ENCODE peak calls at places on chromosomes 3 and 15, in seven cellular contexts. One of them, this sample, is unnamed.

GRCh38 chr3:134658555-134658954 is 7.7 kb upstream of the KY start:
- DNase-seq in ureter: no peak
- DNase-seq in stimulated activated CD8-positive, alpha-beta memory T cell treated with anti-CD3 and anti-CD28 coated beads, Interleukin-15, amount 100 ng/mL, for 4 hours: no peak
- DNase-seq in hippocampal formation: no peak
- DNase-seq in stimulated activated CD4-positive, alpha-beta T cell treated with anti-CD3 and anti-CD28 coated beads, Interleukin-2, amount 100 ng/mL, for 4 hours: no peak
- DNase-seq in DMS79: no peak
- DNase-seq in fibroblast of pulmonary artery: no peak
- DNase-seq in this sample: no peak

GRCh38 chr3:10466186-10466585 is 39.2 kb downstream of the ATP2B2 start:
- DNase-seq in ureter: no peak
- DNase-seq in stimulated activated CD8-positive, alpha-beta memory T cell treated with anti-CD3 and anti-CD28 coated beads, Interleukin-15, amount 100 ng/mL, for 4 hours: no peak
- DNase-seq in hippocampal formation: no peak
- DNase-seq in stimulated activated CD4-positive, alpha-beta T cell treated with anti-CD3 and anti-CD28 coated beads, Interleukin-2, amount 100 ng/mL, for 4 hours: no peak
- DNase-seq in DMS79: no peak
- DNase-seq in fibroblast of pulmonary artery: no peak
- DNase-seq in this sample: no peak

GRCh38 chr3:32106132-32106928 is at the start of gene GPD1L:
- DNase-seq in ureter: peak
- DNase-seq in stimulated activated CD8-positive, alpha-beta memory T cell treated with anti-CD3 and anti-CD28 coated beads, Interleukin-15, amount 100 ng/mL, for 4 hours: peak
- DNase-seq in hippocampal formation: peak
- DNase-seq in stimulated activated CD4-positive, alpha-beta T cell treated with anti-CD3 and anti-CD28 coated beads, Interleukin-2, amount 100 ng/mL, for 4 hours: peak
- DNase-seq in DMS79: peak
- DNase-seq in fibroblast of pulmonary artery: peak
- DNase-seq in this sample: peak

GRCh38 chr3:147412917-147413711 is 3.9 kb downstream of the ZIC1 start:
- DNase-seq in ureter: no peak
- DNase-seq in stimulated activated CD8-positive, alpha-beta memory T cell treated with anti-CD3 and anti-CD28 coated beads, Interleukin-15, amount 100 ng/mL, for 4 hours: no peak
- DNase-seq in hippocampal formation: no peak
- DNase-seq in stimulated activated CD4-positive, alpha-beta T cell treated with anti-CD3 and anti-CD28 coated beads, Interleukin-2, amount 100 ng/mL, for 4 hours: no peak
- DNase-seq in DMS79: no peak
- DNase-seq in fibroblast of pulmonary artery: no peak
- DNase-seq in this sample: no peak

GRCh38 chr15:42153874-42154575 is 2.4 kb downstream of the PLA2G4F start:
- DNase-seq in ureter: no peak
- DNase-seq in stimulated activated CD8-positive, alpha-beta memory T cell treated with anti-CD3 and anti-CD28 coated beads, Interleukin-15, amount 100 ng/mL, for 4 hours: no peak
- DNase-seq in hippocampal formation: no peak
- DNase-seq in stimulated activated CD4-positive, alpha-beta T cell treated with anti-CD3 and anti-CD28 coated beads, Interleukin-2, amount 100 ng/mL, for 4 hours: no peak
- DNase-seq in DMS79: no peak
- DNase-seq in fibroblast of pulmonary artery: no peak
- DNase-seq in this sample: no peak

GRCh38 chr3:146640955-146641867 is 36.1 kb upstream of the PLSCR5 start:
- DNase-seq in ureter: no peak
- DNase-seq in stimulated activated CD8-positive, alpha-beta memory T cell treated with anti-CD3 and anti-CD28 coated beads, Interleukin-15, amount 100 ng/mL, for 4 hours: no peak
- DNase-seq in hippocampal formation: no peak
- DNase-seq in stimulated activated CD4-positive, alpha-beta T cell treated with anti-CD3 and anti-CD28 coated beads, Interleukin-2, amount 100 ng/mL, for 4 hours: no peak
- DNase-seq in DMS79: no peak
- DNase-seq in fibroblast of pulmonary artery: peak
- DNase-seq in this sample: no peak

GRCh38 chr3:88105325-88105724 is 44.4 kb upstream of the C3orf38 start:
- DNase-seq in ureter: no peak
- DNase-seq in stimulated activated CD8-positive, alpha-beta memory T cell treated with anti-CD3 and anti-CD28 coated beads, Interleukin-15, amount 100 ng/mL, for 4 hours: no peak
- DNase-seq in hippocampal formation: no peak
- DNase-seq in stimulated activated CD4-positive, alpha-beta T cell treated with anti-CD3 and anti-CD28 coated beads, Interleukin-2, amount 100 ng/mL, for 4 hours: no peak
- DNase-seq in DMS79: no peak
- DNase-seq in fibroblast of pulmonary artery: peak
- DNase-seq in this sample: no peak

GRCh38 chr3:161222662-161223061 is 1.6 kb downstream of the NMD3 start:
- DNase-seq in ureter: no peak
- DNase-seq in stimulated activated CD8-positive, alpha-beta memory T cell treated with anti-CD3 and anti-CD28 coated beads, Interleukin-15, amount 100 ng/mL, for 4 hours: no peak
- DNase-seq in hippocampal formation: no peak
- DNase-seq in stimulated activated CD4-positive, alpha-beta T cell treated with anti-CD3 and anti-CD28 coated beads, Interleukin-2, amount 100 ng/mL, for 4 hours: no peak
- DNase-seq in DMS79: no peak
- DNase-seq in fibroblast of pulmonary artery: peak
- DNase-seq in this sample: no peak

GRCh38 chr3:114809668-114810413 is 337.2 kb downstream of the ZBTB20 start:
- DNase-seq in ureter: no peak
- DNase-seq in stimulated activated CD8-positive, alpha-beta memory T cell treated with anti-CD3 and anti-CD28 coated beads, Interleukin-15, amount 100 ng/mL, for 4 hours: no peak
- DNase-seq in hippocampal formation: no peak
- DNase-seq in stimulated activated CD4-positive, alpha-beta T cell treated with anti-CD3 and anti-CD28 coated beads, Interleukin-2, amount 100 ng/mL, for 4 hours: no peak
- DNase-seq in DMS79: no peak
- DNase-seq in fibroblast of pulmonary artery: no peak
- DNase-seq in this sample: no peak

GRCh38 chr3:87801409-87801808 is 257.4 kb downstream of the CGGBP1 start:
- DNase-seq in ureter: no peak
- DNase-seq in stimulated activated CD8-positive, alpha-beta memory T cell treated with anti-CD3 and anti-CD28 coated beads, Interleukin-15, amount 100 ng/mL, for 4 hours: no peak
- DNase-seq in hippocampal formation: no peak
- DNase-seq in stimulated activated CD4-positive, alpha-beta T cell treated with anti-CD3 and anti-CD28 coated beads, Interleukin-2, amount 100 ng/mL, for 4 hours: no peak
- DNase-seq in DMS79: no peak
- DNase-seq in fibroblast of pulmonary artery: no peak
- DNase-seq in this sample: no peak

GRCh38 chr15:34456658-34457057 is 19.1 kb upstream of the GOLGA8A start:
- DNase-seq in ureter: no peak
- DNase-seq in stimulated activated CD8-positive, alpha-beta memory T cell treated with anti-CD3 and anti-CD28 coated beads, Interleukin-15, amount 100 ng/mL, for 4 hours: no peak
- DNase-seq in hippocampal formation: no peak
- DNase-seq in stimulated activated CD4-positive, alpha-beta T cell treated with anti-CD3 and anti-CD28 coated beads, Interleukin-2, amount 100 ng/mL, for 4 hours: no peak
- DNase-seq in DMS79: no peak
- DNase-seq in fibroblast of pulmonary artery: no peak
- DNase-seq in this sample: no peak

GRCh38 chr15:39908186-39908585 is 11.9 kb downstream of the GPR176 start:
- DNase-seq in ureter: no peak
- DNase-seq in stimulated activated CD8-positive, alpha-beta memory T cell treated with anti-CD3 and anti-CD28 coated beads, Interleukin-15, amount 100 ng/mL, for 4 hours: no peak
- DNase-seq in hippocampal formation: no peak
- DNase-seq in stimulated activated CD4-positive, alpha-beta T cell treated with anti-CD3 and anti-CD28 coated beads, Interleukin-2, amount 100 ng/mL, for 4 hours: no peak
- DNase-seq in DMS79: no peak
- DNase-seq in fibroblast of pulmonary artery: peak
- DNase-seq in this sample: peak

GRCh38 chr3:50418845-50419244 is 59.5 kb upstream of the TMEM115 start:
- DNase-seq in ureter: no peak
- DNase-seq in stimulated activated CD8-positive, alpha-beta memory T cell treated with anti-CD3 and anti-CD28 coated beads, Interleukin-15, amount 100 ng/mL, for 4 hours: no peak
- DNase-seq in hippocampal formation: no peak
- DNase-seq in stimulated activated CD4-positive, alpha-beta T cell treated with anti-CD3 and anti-CD28 coated beads, Interleukin-2, amount 100 ng/mL, for 4 hours: no peak
- DNase-seq in DMS79: no peak
- DNase-seq in fibroblast of pulmonary artery: peak
- DNase-seq in this sample: no peak

GRCh38 chr15:35281515-35281914 is 196.4 kb upstream of the NANOGP8 start:
- DNase-seq in ureter: no peak
- DNase-seq in stimulated activated CD8-positive, alpha-beta memory T cell treated with anti-CD3 and anti-CD28 coated beads, Interleukin-15, amount 100 ng/mL, for 4 hours: no peak
- DNase-seq in hippocampal formation: no peak
- DNase-seq in stimulated activated CD4-positive, alpha-beta T cell treated with anti-CD3 and anti-CD28 coated beads, Interleukin-2, amount 100 ng/mL, for 4 hours: no peak
- DNase-seq in DMS79: no peak
- DNase-seq in fibroblast of pulmonary artery: peak
- DNase-seq in this sample: no peak

GRCh38 chr3:166446291-166446690 is 609.1 kb upstream of the BCHE start:
- DNase-seq in ureter: no peak
- DNase-seq in stimulated activated CD8-positive, alpha-beta memory T cell treated with anti-CD3 and anti-CD28 coated beads, Interleukin-15, amount 100 ng/mL, for 4 hours: no peak
- DNase-seq in hippocampal formation: no peak
- DNase-seq in stimulated activated CD4-positive, alpha-beta T cell treated with anti-CD3 and anti-CD28 coated beads, Interleukin-2, amount 100 ng/mL, for 4 hours: no peak
- DNase-seq in DMS79: no peak
- DNase-seq in fibroblast of pulmonary artery: no peak
- DNase-seq in this sample: no peak

GRCh38 chr15:69956417-69956816 is 141.3 kb downstream of the TLE3 start:
- DNase-seq in ureter: peak
- DNase-seq in stimulated activated CD8-positive, alpha-beta memory T cell treated with anti-CD3 and anti-CD28 coated beads, Interleukin-15, amount 100 ng/mL, for 4 hours: no peak
- DNase-seq in hippocampal formation: no peak
- DNase-seq in stimulated activated CD4-positive, alpha-beta T cell treated with anti-CD3 and anti-CD28 coated beads, Interleukin-2, amount 100 ng/mL, for 4 hours: no peak
- DNase-seq in DMS79: no peak
- DNase-seq in fibroblast of pulmonary artery: no peak
- DNase-seq in this sample: no peak

GRCh38 chr15:62624541-62625399 is 417.8 kb upstream of the TPM1 start:
- DNase-seq in ureter: no peak
- DNase-seq in stimulated activated CD8-positive, alpha-beta memory T cell treated with anti-CD3 and anti-CD28 coated beads, Interleukin-15, amount 100 ng/mL, for 4 hours: no peak
- DNase-seq in hippocampal formation: no peak
- DNase-seq in stimulated activated CD4-positive, alpha-beta T cell treated with anti-CD3 and anti-CD28 coated beads, Interleukin-2, amount 100 ng/mL, for 4 hours: no peak
- DNase-seq in DMS79: no peak
- DNase-seq in fibroblast of pulmonary artery: peak
- DNase-seq in this sample: peak

GRCh38 chr15:48337626-48338025 is 6.4 kb downstream of the DUT start:
- DNase-seq in ureter: no peak
- DNase-seq in stimulated activated CD8-positive, alpha-beta memory T cell treated with anti-CD3 and anti-CD28 coated beads, Interleukin-15, amount 100 ng/mL, for 4 hours: no peak
- DNase-seq in hippocampal formation: no peak
- DNase-seq in stimulated activated CD4-positive, alpha-beta T cell treated with anti-CD3 and anti-CD28 coated beads, Interleukin-2, amount 100 ng/mL, for 4 hours: no peak
- DNase-seq in DMS79: no peak
- DNase-seq in fibroblast of pulmonary artery: no peak
- DNase-seq in this sample: no peak

GRCh38 chr3:34882764-34883163 is 756.6 kb upstream of the ARPP21 start:
- DNase-seq in ureter: no peak
- DNase-seq in stimulated activated CD8-positive, alpha-beta memory T cell treated with anti-CD3 and anti-CD28 coated beads, Interleukin-15, amount 100 ng/mL, for 4 hours: no peak
- DNase-seq in hippocampal formation: no peak
- DNase-seq in stimulated activated CD4-positive, alpha-beta T cell treated with anti-CD3 and anti-CD28 coated beads, Interleukin-2, amount 100 ng/mL, for 4 hours: no peak
- DNase-seq in DMS79: no peak
- DNase-seq in fibroblast of pulmonary artery: peak
- DNase-seq in this sample: no peak

GRCh38 chr3:151479452-151479851 is 18.6 kb upstream of the IGSF10 start:
- DNase-seq in ureter: no peak
- DNase-seq in stimulated activated CD8-positive, alpha-beta memory T cell treated with anti-CD3 and anti-CD28 coated beads, Interleukin-15, amount 100 ng/mL, for 4 hours: no peak
- DNase-seq in hippocampal formation: no peak
- DNase-seq in stimulated activated CD4-positive, alpha-beta T cell treated with anti-CD3 and anti-CD28 coated beads, Interleukin-2, amount 100 ng/mL, for 4 hours: no peak
- DNase-seq in DMS79: no peak
- DNase-seq in fibroblast of pulmonary artery: no peak
- DNase-seq in this sample: no peak

GRCh38 chr3:48437812-48438211 is 2.1 kb downstream of the CCDC51 start:
- DNase-seq in ureter: no peak
- DNase-seq in stimulated activated CD8-positive, alpha-beta memory T cell treated with anti-CD3 and anti-CD28 coated beads, Interleukin-15, amount 100 ng/mL, for 4 hours: no peak
- DNase-seq in hippocampal formation: no peak
- DNase-seq in stimulated activated CD4-positive, alpha-beta T cell treated with anti-CD3 and anti-CD28 coated beads, Interleukin-2, amount 100 ng/mL, for 4 hours: no peak
- DNase-seq in DMS79: no peak
- DNase-seq in fibroblast of pulmonary artery: no peak
- DNase-seq in this sample: no peak

GRCh38 chr3:130258532-130258952 is 86.9 kb upstream of the COL6A5 start:
- DNase-seq in ureter: no peak
- DNase-seq in stimulated activated CD8-positive, alpha-beta memory T cell treated with anti-CD3 and anti-CD28 coated beads, Interleukin-15, amount 100 ng/mL, for 4 hours: no peak
- DNase-seq in hippocampal formation: no peak
- DNase-seq in stimulated activated CD4-positive, alpha-beta T cell treated with anti-CD3 and anti-CD28 coated beads, Interleukin-2, amount 100 ng/mL, for 4 hours: no peak
- DNase-seq in DMS79: no peak
- DNase-seq in fibroblast of pulmonary artery: peak
- DNase-seq in this sample: no peak

GRCh38 chr15:69126054-69126469 is 34.4 kb upstream of the GLCE start:
- DNase-seq in ureter: no peak
- DNase-seq in stimulated activated CD8-positive, alpha-beta memory T cell treated with anti-CD3 and anti-CD28 coated beads, Interleukin-15, amount 100 ng/mL, for 4 hours: no peak
- DNase-seq in hippocampal formation: no peak
- DNase-seq in stimulated activated CD4-positive, alpha-beta T cell treated with anti-CD3 and anti-CD28 coated beads, Interleukin-2, amount 100 ng/mL, for 4 hours: no peak
- DNase-seq in DMS79: no peak
- DNase-seq in fibroblast of pulmonary artery: peak
- DNase-seq in this sample: no peak

GRCh38 chr3:10945683-10946287 is 46.8 kb upstream of the SLC6A1 start:
- DNase-seq in ureter: no peak
- DNase-seq in stimulated activated CD8-positive, alpha-beta memory T cell treated with anti-CD3 and anti-CD28 coated beads, Interleukin-15, amount 100 ng/mL, for 4 hours: no peak
- DNase-seq in hippocampal formation: peak
- DNase-seq in stimulated activated CD4-positive, alpha-beta T cell treated with anti-CD3 and anti-CD28 coated beads, Interleukin-2, amount 100 ng/mL, for 4 hours: no peak
- DNase-seq in DMS79: no peak
- DNase-seq in fibroblast of pulmonary artery: peak
- DNase-seq in this sample: no peak

GRCh38 chr3:97102641-97103040 is 288.2 kb downstream of the EPHA6 start:
- DNase-seq in ureter: no peak
- DNase-seq in stimulated activated CD8-positive, alpha-beta memory T cell treated with anti-CD3 and anti-CD28 coated beads, Interleukin-15, amount 100 ng/mL, for 4 hours: no peak
- DNase-seq in hippocampal formation: no peak
- DNase-seq in stimulated activated CD4-positive, alpha-beta T cell treated with anti-CD3 and anti-CD28 coated beads, Interleukin-2, amount 100 ng/mL, for 4 hours: no peak
- DNase-seq in DMS79: no peak
- DNase-seq in fibroblast of pulmonary artery: no peak
- DNase-seq in this sample: no peak

GRCh38 chr3:45981321-45982038 is 14.1 kb downstream of the FYCO1 start:
- DNase-seq in ureter: no peak
- DNase-seq in stimulated activated CD8-positive, alpha-beta memory T cell treated with anti-CD3 and anti-CD28 coated beads, Interleukin-15, amount 100 ng/mL, for 4 hours: no peak
- DNase-seq in hippocampal formation: no peak
- DNase-seq in stimulated activated CD4-positive, alpha-beta T cell treated with anti-CD3 and anti-CD28 coated beads, Interleukin-2, amount 100 ng/mL, for 4 hours: no peak
- DNase-seq in DMS79: no peak
- DNase-seq in fibroblast of pulmonary artery: peak
- DNase-seq in this sample: peak

GRCh38 chr15:74835312-74835823 is 7.6 kb downstream of the ULK3 start:
- DNase-seq in ureter: no peak
- DNase-seq in stimulated activated CD8-positive, alpha-beta memory T cell treated with anti-CD3 and anti-CD28 coated beads, Interleukin-15, amount 100 ng/mL, for 4 hours: no peak
- DNase-seq in hippocampal formation: peak
- DNase-seq in stimulated activated CD4-positive, alpha-beta T cell treated with anti-CD3 and anti-CD28 coated beads, Interleukin-2, amount 100 ng/mL, for 4 hours: peak
- DNase-seq in DMS79: no peak
- DNase-seq in fibroblast of pulmonary artery: peak
- DNase-seq in this sample: no peak

GRCh38 chr3:85342915-85343314 is 384.1 kb downstream of the CADM2 start:
- DNase-seq in ureter: no peak
- DNase-seq in stimulated activated CD8-positive, alpha-beta memory T cell treated with anti-CD3 and anti-CD28 coated beads, Interleukin-15, amount 100 ng/mL, for 4 hours: no peak
- DNase-seq in hippocampal formation: peak
- DNase-seq in stimulated activated CD4-positive, alpha-beta T cell treated with anti-CD3 and anti-CD28 coated beads, Interleukin-2, amount 100 ng/mL, for 4 hours: no peak
- DNase-seq in DMS79: no peak
- DNase-seq in fibroblast of pulmonary artery: no peak
- DNase-seq in this sample: no peak

GRCh38 chr3:14502472-14502871 is 37.7 kb downstream of the GRIP2 start:
- DNase-seq in ureter: no peak
- DNase-seq in stimulated activated CD8-positive, alpha-beta memory T cell treated with anti-CD3 and anti-CD28 coated beads, Interleukin-15, amount 100 ng/mL, for 4 hours: no peak
- DNase-seq in hippocampal formation: no peak
- DNase-seq in stimulated activated CD4-positive, alpha-beta T cell treated with anti-CD3 and anti-CD28 coated beads, Interleukin-2, amount 100 ng/mL, for 4 hours: no peak
- DNase-seq in DMS79: no peak
- DNase-seq in fibroblast of pulmonary artery: no peak
- DNase-seq in this sample: no peak

GRCh38 chr3:152554980-152555379 is 280.0 kb upstream of the P2RY1 start:
- DNase-seq in ureter: no peak
- DNase-seq in stimulated activated CD8-positive, alpha-beta memory T cell treated with anti-CD3 and anti-CD28 coated beads, Interleukin-15, amount 100 ng/mL, for 4 hours: no peak
- DNase-seq in hippocampal formation: no peak
- DNase-seq in stimulated activated CD4-positive, alpha-beta T cell treated with anti-CD3 and anti-CD28 coated beads, Interleukin-2, amount 100 ng/mL, for 4 hours: no peak
- DNase-seq in DMS79: no peak
- DNase-seq in fibroblast of pulmonary artery: peak
- DNase-seq in this sample: no peak

GRCh38 chr3:57998366-57999283 is 9.6 kb upstream of the FLNB start:
- DNase-seq in ureter: no peak
- DNase-seq in stimulated activated CD8-positive, alpha-beta memory T cell treated with anti-CD3 and anti-CD28 coated beads, Interleukin-15, amount 100 ng/mL, for 4 hours: no peak
- DNase-seq in hippocampal formation: no peak
- DNase-seq in stimulated activated CD4-positive, alpha-beta T cell treated with anti-CD3 and anti-CD28 coated beads, Interleukin-2, amount 100 ng/mL, for 4 hours: no peak
- DNase-seq in DMS79: no peak
- DNase-seq in fibroblast of pulmonary artery: peak
- DNase-seq in this sample: no peak

GRCh38 chr3:73599605-73600004 is 25.1 kb downstream of the PDZRN3 start:
- DNase-seq in ureter: no peak
- DNase-seq in stimulated activated CD8-positive, alpha-beta memory T cell treated with anti-CD3 and anti-CD28 coated beads, Interleukin-15, amount 100 ng/mL, for 4 hours: no peak
- DNase-seq in hippocampal formation: no peak
- DNase-seq in stimulated activated CD4-positive, alpha-beta T cell treated with anti-CD3 and anti-CD28 coated beads, Interleukin-2, amount 100 ng/mL, for 4 hours: no peak
- DNase-seq in DMS79: no peak
- DNase-seq in fibroblast of pulmonary artery: no peak
- DNase-seq in this sample: no peak

GRCh38 chr3:42507252-42507651 is 4.8 kb downstream of the VIPR1 start:
- DNase-seq in ureter: peak
- DNase-seq in stimulated activated CD8-positive, alpha-beta memory T cell treated with anti-CD3 and anti-CD28 coated beads, Interleukin-15, amount 100 ng/mL, for 4 hours: no peak
- DNase-seq in hippocampal formation: no peak
- DNase-seq in stimulated activated CD4-positive, alpha-beta T cell treated with anti-CD3 and anti-CD28 coated beads, Interleukin-2, amount 100 ng/mL, for 4 hours: no peak
- DNase-seq in DMS79: no peak
- DNase-seq in fibroblast of pulmonary artery: peak
- DNase-seq in this sample: no peak